ENCODE peak calls at places on chromosome 17, in six cellular contexts. Y, J, M, N, B and E are unnamed samples.

GRCh38 chr17:58811301-58811700 is 55.6 kb downstream of the PPM1E start:
- DNase-seq in N (no peak), J (no peak), B (no peak), Y (no peak), M (no peak), E (no peak)

GRCh38 chr17:59342681-59343127 is 11.2 kb downstream of the YPEL2 start:
- DNase-seq in N (no peak), M (no peak), J (no peak), Y (no peak), B (no peak), E (no peak)

GRCh38 chr17:16491131-16491702 is 776 bp downstream of the LRRC75A start:
- DNase-seq in J (no peak), Y (peak), N (no peak), B (no peak), M (peak), E (no peak)

GRCh38 chr17:58400826-58401225 is 16.5 kb downstream of the RNF43 start:
- DNase-seq in B (no peak), M (no peak), N (no peak), J (no peak), Y (no peak), E (no peak)

GRCh38 chr17:21171309-21171922 is 42.5 kb downstream of the TMEM11 start:
- DNase-seq in B (no peak), M (no peak), N (peak), J (no peak), Y (no peak), E (no peak)

GRCh38 chr17:72631568-72631967 is 460.9 kb downstream of the SLC39A11 start:
- DNase-seq in J (no peak), B (no peak), Y (no peak), N (no peak), M (no peak), E (no peak)

GRCh38 chr17:41792835-41793748 is 6.6 kb upstream of the JUP start:
- DNase-seq in B (peak), Y (peak), N (no peak), J (no peak), M (peak), E (no peak)

GRCh38 chr17:78400581-78401240 is 22.3 kb downstream of the PGS1 start:
- DNase-seq in Y (no peak), M (no peak), J (no peak), B (no peak), N (no peak), E (no peak)

GRCh38 chr17:29138184-29138955 is 41.8 kb downstream of the MYO18A start:
- DNase-seq in N (no peak), Y (no peak), J (no peak), B (no peak), M (no peak), E (no peak)

GRCh38 chr17:80246726-80247125 is 13.9 kb upstream of the RNF213 start:
- DNase-seq in B (no peak), Y (no peak), M (peak), N (no peak), J (no peak), E (no peak)

GRCh38 chr17:64118452-64118979 is 11.4 kb downstream of the ERN1 start:
- DNase-seq in Y (peak), B (no peak), M (no peak), N (no peak), J (no peak), E (peak)

GRCh38 chr17:16906670-16907069 is 65.2 kb downstream of the TNFRSF13B start:
- DNase-seq in J (no peak), N (no peak), Y (no peak), M (no peak), B (no peak), E (no peak)

GRCh38 chr17:57537524-57538410 is 207.3 kb downstream of the CCDC182 start:
- DNase-seq in M (peak), J (no peak), N (no peak), B (no peak), Y (no peak), E (no peak)

GRCh38 chr17:6561446-6561845 is 5.1 kb upstream of the PITPNM3 start:
- DNase-seq in B (no peak), Y (no peak), M (no peak), N (no peak), J (no peak), E (no peak)

GRCh38 chr17:13940858-13941665 is 128.2 kb upstream of the COX10 start:
- DNase-seq in J (no peak), M (no peak), N (no peak), Y (no peak), B (peak), E (no peak)

GRCh38 chr17:40070895-40071719 is 8.3 kb downstream of the THRA start:
- DNase-seq in N (peak), J (no peak), B (no peak), Y (peak), M (no peak), E (no peak)

GRCh38 chr17:82384730-82385429 is 13.3 kb downstream of the UTS2R start:
- DNase-seq in B (peak), Y (peak), M (peak), J (no peak), N (peak), E (peak)

GRCh38 chr17:29376667-29377268 is 13.4 kb upstream of the TAOK1 start:
- DNase-seq in M (no peak), J (no peak), N (no peak), B (peak), Y (no peak), E (no peak)

GRCh38 chr17:43946766-43947165 is 4.5 kb upstream of the PPY start:
- DNase-seq in J (no peak), N (no peak), M (no peak), Y (no peak), B (no peak), E (no peak)

DNA sequence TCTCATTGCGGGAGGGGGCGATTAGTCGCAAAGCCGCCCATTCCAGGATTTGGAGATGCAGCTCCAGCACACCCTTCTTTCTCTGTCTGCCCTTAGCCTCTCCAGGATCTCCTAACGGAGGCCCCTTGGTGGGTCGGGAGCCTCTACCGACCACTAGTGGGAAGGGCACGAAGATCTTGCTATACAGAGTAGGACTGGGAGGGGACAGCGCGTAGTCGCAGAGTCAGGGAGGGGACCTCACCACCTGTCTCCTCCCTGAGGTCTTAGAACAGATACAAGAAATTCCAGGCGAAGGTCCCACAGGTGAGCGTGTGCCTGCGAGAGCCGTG is 569 bp upstream of the SMTNL2 start:
- DNase-seq in Y (no peak), N (no peak), J (no peak), B (peak), M (peak), E (no peak)
- H3K4me3 ChIP-seq in Y (peak), N (peak), J (peak), B (peak), M (no peak), E (peak)

DNA sequence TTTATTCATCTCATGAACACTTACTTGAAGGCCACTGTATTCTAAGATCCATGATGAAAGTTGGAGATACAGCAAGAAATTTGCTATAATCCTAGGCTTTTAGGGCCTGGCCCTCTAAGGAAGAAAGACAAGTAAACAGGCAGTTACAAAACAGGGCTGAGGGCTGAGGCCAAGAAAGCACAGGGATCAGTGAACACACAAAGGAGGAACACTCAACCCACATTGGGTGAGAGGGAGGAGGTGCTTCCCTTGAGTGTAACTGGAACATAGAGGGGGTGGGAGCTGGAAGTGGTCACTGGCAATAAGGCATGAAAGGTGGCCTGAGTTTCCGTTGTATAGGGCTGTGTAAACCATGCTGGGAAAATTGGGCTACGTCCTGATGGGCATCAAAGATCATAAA is 112.2 kb downstream of the ZNF18 start:
- DNase-seq in Y (no peak), N (no peak), B (no peak), M (no peak), J (no peak), E (no peak)
- H3K27ac ChIP-seq in Y (no peak), N (no peak), B (no peak), M (no peak), J (no peak), E (no peak)

GRCh38 chr17:38879878-38880727 is 10.2 kb downstream of the LASP1 start:
- DNase-seq in B (peak), N (peak), M (no peak), Y (no peak), J (no peak), E (no peak)
- H3K4me3 ChIP-seq in B (peak), N (peak), M (no peak), Y (peak), J (no peak), E (peak)

GRCh38 chr17:8016632-8017424 is 14.4 kb downstream of the GUCY2D start:
- DNase-seq in J (no peak), N (peak), Y (peak), M (peak), B (peak), E (no peak)

GRCh38 chr17:8013731-8014557 is 11.5 kb downstream of the GUCY2D start:
- DNase-seq in M (no peak), Y (peak), B (no peak), J (no peak), N (peak), E (no peak)

GRCh38 chr17:8014558-8014850 is 12.1 kb downstream of the GUCY2D start:
- DNase-seq in N (no peak), B (no peak), Y (peak), J (no peak), M (no peak), E (no peak)

GRCh38 chr17:8015236-8015956 is 13.0 kb downstream of the GUCY2D start:
- DNase-seq in N (peak), Y (peak), B (no peak), J (no peak), M (no peak), E (no peak)

GRCh38 chr17:8015957-8016631 is 13.7 kb downstream of the GUCY2D start:
- DNase-seq in J (no peak), N (peak), B (no peak), Y (peak), M (peak), E (no peak)
- H3K27ac ChIP-seq in J (no peak), N (no peak), B (peak), Y (peak), M (no peak), E (no peak)

GRCh38 chr17:34095101-34095500 is 160.0 kb upstream of the CCL2 start:
- DNase-seq in J (no peak), M (no peak), Y (no peak), N (no peak), B (no peak), E (no peak)
- H3K4me3 ChIP-seq in J (no peak), M (no peak), Y (no peak), N (no peak), B (no peak), E (no peak)

GRCh38 chr17:67441052-67441738 is 64.1 kb downstream of the PITPNC1 start:
- DNase-seq in N (no peak), J (no peak), B (peak), M (no peak), Y (peak), E (peak)
- H3K27ac ChIP-seq in N (no peak), J (peak), B (peak), M (peak), Y (peak), E (no peak)

DNA sequence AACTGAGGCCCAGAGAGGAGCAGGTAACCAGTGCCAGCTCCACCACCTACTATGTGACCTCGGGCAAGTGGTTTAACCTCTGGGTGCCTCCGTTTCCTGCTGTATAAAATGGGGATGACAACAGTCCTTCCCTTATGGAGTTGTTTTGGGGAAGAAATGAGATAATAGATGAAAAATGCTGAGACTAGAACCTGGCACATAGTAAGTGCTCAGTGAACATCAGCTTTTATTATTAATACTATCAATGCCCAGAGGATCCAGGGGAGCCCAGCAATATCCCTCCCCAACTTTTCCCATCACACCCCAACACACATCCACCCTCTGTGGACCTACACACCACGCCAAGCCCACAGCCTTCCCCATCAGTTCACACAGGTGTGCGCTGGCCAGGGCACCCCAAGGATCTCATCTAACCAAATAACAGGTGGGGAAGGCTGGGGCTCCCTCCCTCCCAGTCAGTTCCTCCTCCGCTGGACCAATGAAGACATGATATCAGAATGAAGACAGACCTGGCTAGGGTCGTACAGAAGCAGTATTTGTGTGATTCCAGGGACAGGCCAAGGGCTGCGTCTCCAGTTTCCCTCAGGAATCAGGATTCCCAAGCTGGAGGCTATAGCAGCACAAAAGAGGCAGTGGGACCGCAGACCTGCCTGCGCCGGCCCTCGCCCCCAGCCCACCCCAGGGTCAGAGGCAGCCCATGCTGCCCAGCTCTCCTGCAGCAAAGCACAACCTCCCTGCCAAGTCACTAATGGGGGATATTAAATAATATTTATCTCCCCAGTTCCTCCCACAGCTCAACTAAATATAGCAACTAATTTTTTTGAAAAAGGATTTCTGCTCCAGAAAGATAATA is 1.8 kb downstream of the ATP2A3 start:
- DNase-seq in B (no peak), J (no peak), N (no peak), Y (no peak), M (no peak), E (no peak)
- H3K4me3 ChIP-seq in B (no peak), J (no peak), N (peak), Y (peak), M (no peak), E (peak)

GRCh38 chr17:61309857-61310256 is 89.8 kb upstream of the TBX2 start:
- DNase-seq in J (no peak), M (no peak), N (peak), B (no peak), Y (no peak), E (no peak)
- H3K27ac ChIP-seq in J (peak), M (peak), N (no peak), B (no peak), Y (peak), E (no peak)

DNA sequence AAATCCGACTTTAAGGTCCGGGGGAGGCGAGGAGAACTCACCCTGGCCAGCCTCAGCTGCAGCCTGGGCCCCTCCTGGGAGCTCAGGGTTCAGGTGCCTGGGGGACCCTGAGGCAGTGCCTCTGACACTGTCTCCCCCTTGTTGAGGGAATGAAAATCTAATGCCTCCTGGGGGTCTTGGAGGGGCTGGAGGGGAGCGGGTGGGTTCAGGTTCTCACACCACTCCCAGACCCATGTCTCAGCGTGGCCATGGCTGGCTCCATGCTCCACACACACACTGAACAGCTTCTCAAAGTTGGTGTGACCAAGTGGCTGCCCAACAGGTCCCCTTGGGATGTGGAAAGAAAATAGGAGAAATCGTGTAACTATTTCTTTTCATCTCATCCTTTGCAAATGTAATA is 903 bp upstream of the PRCD start:
- DNase-seq in M (no peak), J (no peak), Y (no peak), N (no peak), B (no peak), E (no peak)
- H3K4me3 ChIP-seq in M (no peak), J (no peak), Y (peak), N (no peak), B (no peak), E (no peak)

GRCh38 chr17:50955160-50955559 is 89.0 kb upstream of the TOB1 start:
- DNase-seq in N (peak), J (no peak), Y (no peak), B (no peak), M (no peak), E (no peak)
- H3K27ac ChIP-seq in N (peak), J (no peak), Y (no peak), B (peak), M (peak), E (no peak)